ENCODE peak calls at places on chromosomes 7 and 10, in five cellular contexts. H is posterior vena cava; M is RWPE1; W is stimulated activated CD8-positive, alpha-beta memory T cell treated with anti-CD3 and anti-CD28 coated beads, Interleukin-15, amount 100 ng/mL, for 1 hour; O is GDM1. S is an unnamed sample.

GRCh38 chr7:39509441-39509840 is 56.8 kb upstream of the YAE1 start:
- DNase-seq in H (no peak), M (no peak), W (no peak), O (no peak), S (no peak)

GRCh38 chr7:101874028-101874427 is 56.6 kb downstream of the CUX1 start:
- DNase-seq in H (no peak), M (no peak), W (no peak), O (no peak), S (no peak)

GRCh38 chr7:116177009-116177408 is 33.3 kb upstream of the TES start:
- DNase-seq in H (no peak), M (peak), W (no peak), O (no peak), S (no peak)

GRCh38 chr10:67695555-67695954 is 440 bp downstream of the CTNNA3 start:
- DNase-seq in H (no peak), M (no peak), W (no peak), O (no peak), S (no peak)

GRCh38 chr7:85000973-85001372 is 185.9 kb downstream of the SEMA3D start:
- DNase-seq in H (no peak), M (no peak), W (no peak), O (no peak), S (no peak)

GRCh38 chr7:30459591-30460245 is 18.9 kb downstream of the NOD1 start:
- DNase-seq in H (peak), M (peak), W (no peak), O (no peak), S (no peak)

GRCh38 chr7:69674701-69675182 is 76.5 kb downstream of the AUTS2 start:
- DNase-seq in H (no peak), M (no peak), W (no peak), O (no peak), S (no peak)

GRCh38 chr7:55019691-55020480 is 1.1 kb downstream of the EGFR start:
- DNase-seq in H (peak), M (peak), W (no peak), O (no peak), S (no peak)

GRCh38 chr10:102776779-102777417 is 33.1 kb downstream of the WBP1L start:
- DNase-seq in H (peak), M (peak), W (no peak), O (no peak), S (no peak)

GRCh38 chr7:1015631-1016121 is 28.7 kb upstream of the GPR146 start:
- DNase-seq in H (no peak), M (no peak), W (no peak), O (no peak), S (no peak)

S was measured in GM18507.